ENCODE peak calls at places on chromosome X, in four cellular contexts. O, S, A and R are unnamed samples.

GRCh38 chrX:44058339-44058738 is 85.1 kb upstream of the NDP start:
- DNase-seq in O (no peak), S (no peak), A (no peak), R (no peak)

GRCh38 chrX:65582450-65583082 is 48.0 kb upstream of the LAS1L start:
- DNase-seq in O (no peak), S (peak; percentile 39), A (no peak), R (no peak)

GRCh38 chrX:16874458-16875095 is 4.4 kb upstream of the RBBP7 start:
- DNase-seq in O (no peak), S (no peak), A (no peak), R (no peak)

GRCh38 chrX:155666741-155667140 is 54.0 kb upstream of the TMLHE start:
- DNase-seq in O (no peak), S (no peak), A (no peak), R (no peak)

GRCh38 chrX:23493941-23494374 is 159.3 kb downstream of the PTCHD1 start:
- DNase-seq in O (no peak), S (no peak), A (no peak), R (no peak)

GRCh38 chrX:15947648-15948317 is 93.2 kb upstream of the AP1S2 start:
- DNase-seq in O (no peak), S (peak; percentile 6), A (no peak), R (peak; percentile 24)

GRCh38 chrX:48939417-48940228 is 17.8 kb downstream of the OTUD5 start:
- DNase-seq in O (no peak), S (no peak), A (peak; percentile 59), R (no peak)

GRCh38 chrX:114272096-114272686 is 311.7 kb upstream of the HTR2C start:
- DNase-seq in O (no peak), S (no peak), A (no peak), R (no peak)

GRCh38 chrX:20729421-20729820 is 462.7 kb upstream of the RPS6KA3 start:
- DNase-seq in O (no peak), S (no peak), A (no peak), R (no peak)

GRCh38 chrX:154401918-154402621 is 3.9 kb downstream of the RPL10 start:
- DNase-seq in O (no peak), S (no peak), A (no peak), R (no peak)

GRCh38 chrX:110852180-110852579 is 56.6 kb upstream of the CHRDL1 start:
- DNase-seq in O (no peak), S (peak; percentile 33), A (no peak), R (peak; percentile 8)

GRCh38 chrX:150683536-150684146 is 9.6 kb upstream of the MTMR1 start:
- DNase-seq in O (peak; percentile 26), S (peak; percentile 26), A (no peak), R (no peak)

GRCh38 chrX:25014366-25014838 is 1.4 kb downstream of the ARX start:
- DNase-seq in O (no peak), S (no peak), A (no peak), R (no peak)

GRCh38 chrX:15344106-15344505 is 8.8 kb upstream of the PIGA start:
- DNase-seq in O (no peak), S (no peak), A (no peak), R (peak; percentile 14)

GRCh38 chrX:16633754-16634153 is 16.2 kb upstream of the S100G start:
- DNase-seq in O (no peak), S (no peak), A (no peak), R (no peak)

GRCh38 chrX:42770566-42770965 is 7.4 kb downstream of the PPP1R2C start:
- DNase-seq in O (no peak), S (no peak), A (no peak), R (no peak)

GRCh38 chrX:51899741-51900140 is 6.3 kb downstream of the MAGED1 start:
- DNase-seq in O (no peak), S (no peak), A (no peak), R (no peak)

GRCh38 chrX:108199691-108200090 is 108.1 kb downstream of the ATG4A start:
- DNase-seq in O (peak; percentile 2), S (peak; percentile 16), A (no peak), R (peak; percentile 18)

GRCh38 chrX:258291-259040 is 22.7 kb upstream of the PLCXD1 start:
- DNase-seq in O (no peak), S (no peak), A (no peak), R (no peak)

GRCh38 chrX:29506729-29507128 is 708.6 kb upstream of the MAGEB2 start:
- DNase-seq in O (no peak), S (no peak), A (no peak), R (no peak)

GRCh38 chrX:16559206-16559619 is 90.7 kb upstream of the S100G start:
- DNase-seq in O (no peak), S (no peak), A (no peak), R (no peak)

GRCh38 chrX:130108647-130109428 is 1.5 kb downstream of the ELF4 start:
- DNase-seq in O (peak; percentile 17), S (peak; percentile 58), A (no peak), R (peak; percentile 14)

GRCh38 chrX:151416521-151417048 is 19.6 kb downstream of the VMA21 start:
- DNase-seq in O (no peak), S (no peak), A (no peak), R (no peak)

GRCh38 chrX:64642482-64642881 is 247.2 kb upstream of the MTMR8 start:
- DNase-seq in O (no peak), S (no peak), A (no peak), R (peak; percentile 17)

GRCh38 chrX:103674531-103675454 is 11.7 kb downstream of the MORF4L2 start:
- DNase-seq in O (no peak), S (no peak), A (no peak), R (no peak)

DNA sequence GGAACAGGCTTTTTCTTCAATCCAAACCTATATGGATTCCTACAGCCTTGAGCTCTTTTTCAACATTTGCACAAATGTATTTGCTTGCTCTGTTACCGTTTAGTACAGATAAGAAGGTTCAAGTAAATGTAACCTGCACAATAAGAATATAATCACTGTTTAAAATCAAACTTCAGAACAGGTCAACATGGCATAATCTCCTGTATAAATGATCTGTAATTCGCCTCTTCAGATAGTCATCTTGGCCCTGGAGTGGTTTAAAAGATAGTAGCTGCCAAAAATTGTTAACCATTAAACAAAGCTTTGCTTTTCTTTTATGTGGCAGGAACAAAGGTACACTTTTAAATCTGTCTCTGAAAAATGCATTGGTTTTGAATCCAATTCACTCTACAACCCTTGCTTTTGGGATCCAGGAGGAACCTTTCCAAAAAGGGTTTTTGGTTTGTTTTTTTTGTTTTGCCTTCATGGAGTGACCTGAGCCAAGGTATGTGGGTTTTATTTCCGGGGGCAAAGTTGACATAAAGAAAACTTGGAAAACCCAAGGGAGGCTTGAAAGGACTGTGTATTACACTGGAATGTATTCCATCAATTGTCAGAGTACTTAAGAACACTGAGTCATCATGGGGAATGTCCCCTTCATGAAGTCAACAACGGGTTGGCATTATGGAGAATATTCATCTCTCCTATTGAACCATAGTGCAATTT is 210.4 kb upstream of the HCCS start:
- DNase-seq in O (peak; percentile 82), S (no peak), A (no peak), R (no peak)
- TF ChIP-seq CREM in O (peak; percentile 20), S (no peak), A (no peak), R (no peak)

GRCh38 chrX:6640727-6641126 is 105.8 kb upstream of the VCX3A start:
- DNase-seq in O (no peak), S (no peak), A (no peak), R (no peak)

GRCh38 chrX:6645216-6645615 is 110.3 kb upstream of the VCX3A start:
- DNase-seq in O (no peak), S (no peak), A (no peak), R (no peak)

DNA sequence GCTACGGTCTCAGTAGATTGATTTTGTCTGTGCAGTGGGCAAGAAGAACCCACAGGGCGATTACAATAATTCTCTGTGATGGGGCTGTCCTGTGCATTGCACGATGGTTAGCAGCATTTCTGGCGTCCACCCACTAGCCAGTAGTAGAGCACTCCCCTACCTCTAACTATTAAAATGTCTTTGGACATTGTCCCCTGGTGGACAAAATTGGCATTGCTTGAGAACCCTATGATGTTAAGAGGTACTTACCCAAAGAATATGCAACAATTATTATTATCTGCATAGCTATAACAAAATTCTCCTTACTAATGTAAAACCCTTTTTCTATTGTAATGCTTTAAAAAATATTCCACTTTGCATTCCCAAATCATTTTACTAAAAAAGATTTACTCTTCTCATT is 109.5 kb upstream of the VCX3A start:
- DNase-seq in O (no peak), S (peak; percentile 6), A (no peak), R (no peak)
- TF ChIP-seq CREM in O (no peak), S (no peak), A (no peak), R (no peak)

GRCh38 chrX:41350976-41351569 is 17.1 kb downstream of the DDX3X start:
- DNase-seq in O (no peak), S (no peak), A (no peak), R (no peak)
- TF ChIP-seq CREM in O (no peak), S (no peak), A (no peak), R (no peak)

GRCh38 chrX:9273744-9274143 is 191.1 kb upstream of the TBL1X start:
- DNase-seq in O (no peak), S (no peak), A (no peak), R (no peak)

GRCh38 chrX:9279271-9279596 is 185.6 kb upstream of the TBL1X start:
- DNase-seq in O (no peak), S (no peak), A (no peak), R (no peak)

GRCh38 chrX:9282325-9282724 is 182.5 kb upstream of the TBL1X start:
- DNase-seq in O (no peak), S (no peak), A (no peak), R (no peak)

DNA sequence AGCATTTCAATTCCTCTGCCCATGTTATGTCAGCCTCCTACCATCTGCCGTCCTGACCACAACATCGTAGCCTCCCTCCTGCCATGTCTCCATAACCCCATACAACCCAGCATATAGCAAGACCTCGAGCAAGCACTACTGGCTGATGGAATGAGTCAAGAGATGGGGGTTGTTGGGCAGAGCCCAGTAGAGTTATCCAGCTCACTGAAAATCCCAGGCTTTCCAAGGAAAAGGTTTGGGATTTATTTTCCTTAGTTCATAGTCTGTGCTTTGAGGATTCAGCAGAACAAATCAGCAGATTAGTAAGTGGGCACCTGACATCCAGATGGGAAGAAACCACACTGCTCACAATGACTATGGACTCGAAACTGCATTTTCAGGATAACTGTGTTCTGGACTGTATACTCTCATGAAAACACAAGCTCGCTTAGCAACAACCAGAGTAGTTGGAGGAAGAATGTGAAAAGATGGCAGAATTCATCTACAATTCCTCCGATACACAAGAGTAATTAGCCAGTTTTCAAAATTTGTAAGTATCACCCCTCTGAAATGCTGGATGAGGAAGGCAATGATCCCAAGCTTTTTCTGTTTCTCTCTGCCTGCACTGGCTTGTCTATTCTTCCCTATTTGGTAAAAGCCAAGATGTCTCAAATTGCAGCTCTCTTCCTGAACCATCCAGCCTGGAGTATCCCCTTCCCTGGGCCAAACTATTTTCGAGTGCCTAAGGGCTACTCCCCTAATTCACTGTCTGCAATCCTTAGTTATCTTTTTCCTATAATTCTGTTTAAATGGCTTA is 186.2 kb upstream of the TBL1X start:
- DNase-seq in O (no peak), S (no peak), A (no peak), R (no peak)
- TF ChIP-seq CREM in O (no peak), S (no peak), A (no peak), R (no peak)

GRCh38 chrX:115364625-115365024 is 75.1 kb downstream of the LUZP4 start:
- DNase-seq in O (peak; percentile 46), S (no peak), A (no peak), R (no peak)
- TF ChIP-seq CREM in O (no peak), S (no peak), A (no peak), R (no peak)

GRCh38 chrX:132957211-132958085 is 981 bp downstream of the HS6ST2 start:
- DNase-seq in O (no peak), S (no peak), A (no peak), R (peak; percentile 54)
- TF ChIP-seq CREM in O (no peak), S (no peak), A (no peak), R (no peak)